ENCODE peak calls at places on chromosomes 2 and 18, in four cellular contexts. One of them, this sample, is unnamed.

GRCh38 chr18:61741881-61742280 is 150.9 kb downstream of the RNF152 start:
- DNase-seq in D341Med: no peak
- DNase-seq in GM12864: no peak
- DNase-seq in hypothalamus: no peak
- DNase-seq in this sample: no peak

GRCh38 chr2:3189076-3189591 is 188.5 kb downstream of the EIPR1 start:
- DNase-seq in hypothalamus: no peak
- DNase-seq in GM12864: no peak
- DNase-seq in D341Med: no peak
- DNase-seq in this sample: no peak

GRCh38 chr2:180021850-180022249 is 14.8 kb upstream of the CWC22 start:
- DNase-seq in GM12864: no peak
- DNase-seq in D341Med: no peak
- DNase-seq in hypothalamus: no peak
- DNase-seq in this sample: no peak

GRCh38 chr2:119249855-119250775 is 26.5 kb downstream of the STEAP3 start:
- DNase-seq in GM12864: no peak
- DNase-seq in hypothalamus: no peak
- DNase-seq in D341Med: no peak
- DNase-seq in this sample: no peak

GRCh38 chr18:73264562-73264921 is 396.8 kb upstream of the NETO1 start:
- DNase-seq in D341Med: no peak
- DNase-seq in GM12864: no peak
- DNase-seq in hypothalamus: no peak
- DNase-seq in this sample: no peak

GRCh38 chr2:70516596-70516995 is 37.0 kb downstream of the TGFA start:
- DNase-seq in hypothalamus: no peak
- DNase-seq in GM12864: peak; percentile 31
- DNase-seq in D341Med: no peak
- DNase-seq in this sample: peak; percentile 13

GRCh38 chr18:11572201-11572600 is 37.2 kb upstream of the SLC35G4 start:
- DNase-seq in D341Med: no peak
- DNase-seq in hypothalamus: no peak
- DNase-seq in GM12864: no peak
- DNase-seq in this sample: no peak

GRCh38 chr2:227748079-227748478 is 2.4 kb downstream of the SCYGR8 start:
- DNase-seq in hypothalamus: no peak
- DNase-seq in D341Med: no peak
- DNase-seq in GM12864: no peak
- DNase-seq in this sample: no peak

GRCh38 chr2:44136186-44136585 is 32.5 kb upstream of the PPM1B start:
- DNase-seq in GM12864: no peak
- DNase-seq in hypothalamus: no peak
- DNase-seq in D341Med: no peak
- DNase-seq in this sample: no peak

GRCh38 chr2:30361751-30362394 is 85.2 kb upstream of the LCLAT1 start:
- DNase-seq in GM12864: no peak
- DNase-seq in D341Med: no peak
- DNase-seq in hypothalamus: no peak
- DNase-seq in this sample: no peak

GRCh38 chr2:189300917-189301316 is 121.4 kb upstream of the COL5A2 start:
- DNase-seq in GM12864: no peak
- DNase-seq in D341Med: no peak
- DNase-seq in hypothalamus: no peak
- DNase-seq in this sample: no peak